ENCODE peak calls at places on chromosome 5, in seven cellular contexts. W is HFFc6, M is choroid plexus epithelial cell, J is omental fat pad, T is BE2C, Q is lower lobe of right lung, I is fibroblast of mammary gland. L is an unnamed sample.

GRCh38 chr5:157388148-157388547 is 71.9 kb upstream of the NIPAL4 start:
- DNase-seq in W (no peak), M (peak), J (no peak), T (no peak), Q (no peak), I (no peak), L (no peak)

GRCh38 chr5:108061941-108062340 is 320.0 kb downstream of the FBXL17 start:
- DNase-seq in W (no peak), M (peak), J (no peak), T (no peak), Q (no peak), I (peak), L (no peak)

GRCh38 chr5:62296998-62297397 is 9.0 kb upstream of the KIF2A start:
- DNase-seq in W (no peak), M (no peak), J (no peak), T (no peak), Q (no peak), I (no peak), L (no peak)

GRCh38 chr5:61087921-61088320 is 74.3 kb downstream of the SMIM15 start:
- DNase-seq in W (no peak), M (no peak), J (no peak), T (no peak), Q (no peak), I (peak), L (no peak)

GRCh38 chr5:53069626-53070025 is 39.9 kb downstream of the MOCS2 start:
- DNase-seq in W (peak), M (peak), J (no peak), T (no peak), Q (no peak), I (peak), L (no peak)

GRCh38 chr5:172453986-172454354 is 355 bp downstream of the SH3PXD2B start:
- DNase-seq in W (no peak), M (no peak), J (no peak), T (peak), Q (no peak), I (no peak), L (peak)

GRCh38 chr5:102975040-102975439 is 144.9 kb downstream of the GIN1 start:
- DNase-seq in W (no peak), M (no peak), J (no peak), T (no peak), Q (no peak), I (peak), L (no peak)

GRCh38 chr5:110055301-110055700 is 365.6 kb downstream of the MAN2A1 start:
- DNase-seq in W (no peak), M (no peak), J (no peak), T (no peak), Q (no peak), I (peak), L (no peak)

GRCh38 chr5:169626779-169627178 is 10.3 kb upstream of the DOCK2 start:
- DNase-seq in W (peak), M (peak), J (no peak), T (no peak), Q (no peak), I (peak), L (no peak)

GRCh38 chr5:115414406-115415142 is 118.1 kb upstream of the CCDC112 start:
- DNase-seq in W (peak), M (peak), J (no peak), T (no peak), Q (peak), I (peak), L (no peak)

GRCh38 chr5:101860145-101860544 is 435.9 kb downstream of the SLCO4C1 start:
- DNase-seq in W (no peak), M (no peak), J (no peak), T (no peak), Q (peak), I (no peak), L (peak)

GRCh38 chr5:81192351-81192750 is 40.8 kb upstream of the CKMT2 start:
- DNase-seq in W (no peak), M (no peak), J (no peak), T (no peak), Q (no peak), I (no peak), L (no peak)

GRCh38 chr5:7762267-7762666 is 88.7 kb downstream of the CFAP90 start:
- DNase-seq in W (no peak), M (no peak), J (no peak), T (no peak), Q (no peak), I (no peak), L (no peak)

GRCh38 chr5:57262533-57262932 is 88.7 kb downstream of the GPBP1 start:
- DNase-seq in W (no peak), M (no peak), J (no peak), T (no peak), Q (no peak), I (peak), L (no peak)
- TF ChIP-seq CTCF in W (no peak), M (no peak), J (no peak), T (no peak), Q (no peak), I (no peak), L (no peak)

GRCh38 chr5:44807269-44807668 is 1.5 kb upstream of the MRPS30 start:
- DNase-seq in W (no peak), M (no peak), J (no peak), T (no peak), Q (no peak), I (peak), L (no peak)

GRCh38 chr5:44809956-44810276 is 1.2 kb downstream of the MRPS30 start:
- DNase-seq in W (no peak), M (peak), J (no peak), T (no peak), Q (no peak), I (no peak), L (no peak)

GRCh38 chr5:44809215-44809955 is 638 bp downstream of the MRPS30 start:
- DNase-seq in W (peak), M (peak), J (no peak), T (peak), Q (peak), I (peak), L (peak)

DNA sequence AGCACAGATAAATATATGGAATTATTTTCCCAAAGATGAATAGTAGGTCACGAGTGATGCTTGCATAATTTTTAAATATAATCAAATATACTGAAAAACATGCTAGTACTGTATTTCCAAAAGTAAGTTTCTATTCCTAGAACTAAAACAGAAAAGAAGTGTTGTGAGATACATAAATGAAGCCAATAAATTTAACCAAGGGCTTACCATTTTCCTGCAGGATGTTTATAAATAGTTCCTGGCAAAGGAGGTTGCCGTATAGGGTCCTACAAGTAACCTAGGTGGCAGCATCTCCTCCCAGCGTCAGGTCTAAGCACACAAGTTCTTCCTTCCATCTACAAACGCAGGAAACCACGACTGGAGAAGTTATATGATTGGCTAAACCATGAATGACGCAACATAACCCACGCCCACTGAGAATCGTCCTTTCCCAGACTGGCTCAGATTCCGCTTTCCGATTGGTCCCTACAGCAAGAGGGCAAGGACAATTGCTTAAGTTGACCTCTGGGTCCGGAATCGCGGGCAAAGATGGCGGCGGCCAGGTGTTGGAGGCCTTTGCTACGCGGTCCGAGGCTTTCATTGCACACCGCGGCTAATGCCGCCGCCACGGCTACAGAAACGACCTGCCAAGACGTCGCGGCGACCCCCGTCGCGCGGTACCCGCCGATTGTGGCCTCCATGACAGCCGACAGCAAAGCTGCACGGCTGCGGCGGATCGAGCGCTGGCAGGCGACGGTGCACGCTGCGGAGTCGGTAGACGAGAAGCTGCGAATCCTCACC is at the start of gene MRPS30:
- DNase-seq in W (peak), M (peak), J (peak), T (peak), Q (peak), I (peak), L (peak)
- TF ChIP-seq CTCF in W (peak), M (peak), J (no peak), T (peak), Q (peak), I (peak), L (peak)

GRCh38 chr5:142972064-142972463 is 201.9 kb downstream of the ARHGAP26 start:
- DNase-seq in W (no peak), M (no peak), J (no peak), T (no peak), Q (no peak), I (no peak), L (no peak)

GRCh38 chr5:142973932-142974331 is 203.8 kb downstream of the ARHGAP26 start:
- DNase-seq in W (no peak), M (no peak), J (no peak), T (no peak), Q (no peak), I (no peak), L (no peak)

GRCh38 chr5:142976861-142977260 is 206.7 kb downstream of the ARHGAP26 start:
- DNase-seq in W (peak), M (peak), J (peak), T (no peak), Q (peak), I (peak), L (no peak)

GRCh38 chr5:142971296-142972013 is 201.3 kb downstream of the ARHGAP26 start:
- DNase-seq in W (no peak), M (no peak), J (no peak), T (no peak), Q (no peak), I (no peak), L (no peak)

GRCh38 chr5:142974449-142974848 is 204.3 kb downstream of the ARHGAP26 start:
- DNase-seq in W (no peak), M (peak), J (no peak), T (no peak), Q (no peak), I (no peak), L (no peak)
- TF ChIP-seq CTCF in W (no peak), M (no peak), J (no peak), T (no peak), Q (no peak), I (no peak), L (no peak)

GRCh38 chr5:28903643-28904042 is 1865.3 kb upstream of the CDH9 start:
- DNase-seq in W (no peak), M (no peak), J (no peak), T (no peak), Q (no peak), I (no peak), L (no peak)
- TF ChIP-seq CTCF in W (no peak), M (no peak), J (no peak), T (no peak), Q (no peak), I (no peak), L (no peak)

DNA sequence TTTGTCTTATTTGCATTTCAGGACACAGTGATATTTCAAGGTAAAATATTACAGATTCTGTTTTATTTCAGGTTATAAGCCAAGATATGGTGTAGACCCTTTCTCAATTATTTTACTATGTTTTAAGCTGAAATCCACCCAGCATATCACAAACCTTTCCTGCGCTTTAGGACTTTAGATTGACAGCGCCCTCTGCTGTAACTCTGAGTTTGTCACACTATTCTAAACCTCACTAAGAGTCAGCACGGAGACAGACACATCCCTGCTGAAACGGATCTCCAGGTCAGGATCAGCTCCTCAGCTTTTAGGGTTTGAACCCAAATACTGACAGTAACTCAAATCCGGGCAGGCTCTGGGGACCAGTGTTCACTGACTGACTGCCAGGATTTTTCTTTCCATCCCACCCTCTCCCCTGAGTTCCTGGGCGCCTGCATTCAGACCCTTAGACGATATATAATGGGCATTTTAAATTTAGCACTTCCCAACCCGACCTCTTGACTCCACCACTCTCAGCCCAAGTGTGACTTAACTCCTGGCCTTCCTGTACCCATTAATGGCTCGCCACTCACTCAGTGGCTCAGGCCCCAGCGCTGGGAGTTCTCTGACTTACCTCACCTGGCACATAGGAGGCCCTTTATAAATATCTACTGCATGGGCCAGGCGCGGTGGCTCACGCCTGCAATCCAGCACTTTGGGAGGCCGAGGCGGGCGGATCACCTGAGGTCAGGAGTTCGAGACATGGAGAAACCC is 33.5 kb downstream of the TLX3 start:
- DNase-seq in W (peak), M (peak), J (no peak), T (peak), Q (no peak), I (peak), L (peak)
- TF ChIP-seq CTCF in W (peak), M (peak), J (no peak), T (peak), Q (peak), I (peak), L (peak)

GRCh38 chr5:9313751-9314150 is 232.1 kb downstream of the SEMA5A start:
- DNase-seq in W (no peak), M (no peak), J (no peak), T (no peak), Q (no peak), I (no peak), L (no peak)
- TF ChIP-seq CTCF in W (peak), M (no peak), J (no peak), T (no peak), Q (no peak), I (no peak), L (no peak)

DNA sequence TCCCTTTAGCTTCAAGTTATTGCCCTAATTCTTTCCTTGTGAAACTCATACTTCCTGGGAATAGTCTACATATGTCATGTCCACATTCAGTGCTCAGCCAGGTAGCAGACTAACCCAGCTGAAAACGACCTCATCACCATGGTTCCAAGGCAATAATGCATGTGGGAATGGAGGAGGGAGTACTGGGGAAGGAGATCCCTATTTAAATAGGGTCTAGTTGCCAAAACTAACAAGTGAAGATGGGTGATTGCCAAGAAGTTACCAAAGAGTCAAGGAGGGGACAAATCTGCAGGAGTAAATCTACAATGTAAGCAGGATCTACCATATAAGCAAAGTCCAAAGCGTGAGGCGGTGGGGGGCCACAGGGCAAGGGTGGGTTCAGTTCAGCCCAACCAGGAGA is 47.3 kb upstream of the MCTP1 start:
- DNase-seq in W (no peak), M (no peak), J (no peak), T (no peak), Q (no peak), I (no peak), L (no peak)
- TF ChIP-seq CTCF in W (no peak), M (no peak), J (no peak), T (no peak), Q (no peak), I (no peak), L (no peak)

GRCh38 chr5:36599986-36600779 is 6.2 kb upstream of the SLC1A3 start:
- DNase-seq in W (no peak), M (no peak), J (no peak), T (no peak), Q (no peak), I (peak), L (no peak)

GRCh38 chr5:36606052-36606436 is 362 bp upstream of the SLC1A3 start:
- DNase-seq in W (no peak), M (peak), J (no peak), T (no peak), Q (no peak), I (peak), L (no peak)

GRCh38 chr5:36605241-36605640 is 1.2 kb upstream of the SLC1A3 start:
- DNase-seq in W (no peak), M (peak), J (no peak), T (no peak), Q (no peak), I (peak), L (no peak)

GRCh38 chr5:36600847-36601527 is 5.4 kb upstream of the SLC1A3 start:
- DNase-seq in W (no peak), M (no peak), J (no peak), T (no peak), Q (no peak), I (no peak), L (no peak)

GRCh38 chr5:36602711-36603321 is 3.6 kb upstream of the SLC1A3 start:
- DNase-seq in W (no peak), M (no peak), J (no peak), T (no peak), Q (peak), I (no peak), L (no peak)
- TF ChIP-seq CTCF in W (no peak), M (peak), J (no peak), T (peak), Q (peak), I (peak), L (no peak)